ENCODE peak calls at places on chromosomes 16 and 17, in five cellular contexts. X is colonic mucosa, P is psoas muscle, N is HL-60, D is brain microvascular endothelial cell. A is an unnamed sample. For H3K27me3, the result is how much of the 10 kb centered on the place peaks cover.

GRCh38 chr16:60200161-60200560 is 1466.0 kb upstream of the GOT2 start:
- DNase-seq in N (no peak), P (no peak), X (no peak), D (no peak), A (no peak)

GRCh38 chr17:230371-230770 is 48.9 kb upstream of the DOC2B start:
- DNase-seq in D (no peak), N (no peak), P (no peak), X (no peak), A (peak)

GRCh38 chr17:43543300-43543699 is 2.8 kb downstream of the ETV4 start:
- DNase-seq in P (no peak), N (no peak), D (no peak), X (no peak), A (no peak)

GRCh38 chr17:18219016-18219415 is 6.4 kb upstream of the LLGL1 start:
- DNase-seq in D (peak), P (no peak), X (no peak), N (no peak), A (no peak)

GRCh38 chr17:38660097-38661026 is 14.4 kb downstream of the EPOP start:
- DNase-seq in N (peak), X (no peak), P (no peak), D (no peak), A (no peak)

GRCh38 chr16:84036982-84037425 is 5.6 kb downstream of the SLC38A8 start:
- DNase-seq in D (no peak), X (no peak), P (no peak), N (no peak), A (no peak)

GRCh38 chr17:19578545-19578944 is 44.9 kb downstream of the SLC47A1 start:
- DNase-seq in D (no peak), X (no peak), N (no peak), P (no peak), A (no peak)

GRCh38 chr17:73690581-73691135 is 46.4 kb upstream of the SDK2 start:
- DNase-seq in X (no peak), N (no peak), D (no peak), P (no peak), A (no peak)

GRCh38 chr17:72913315-72913714 is 179.2 kb downstream of the SLC39A11 start:
- DNase-seq in P (no peak), X (no peak), N (no peak), D (no peak), A (no peak)

GRCh38 chr17:82402865-82403264 is 15.3 kb upstream of the HEXD start:
- DNase-seq in N (no peak), P (no peak), X (no peak), D (no peak), A (no peak)

GRCh38 chr16:17276610-17277009 is 194.2 kb downstream of the XYLT1 start:
- DNase-seq in X (no peak), N (no peak), D (no peak), P (no peak), A (no peak)

GRCh38 chr16:1167276-1168107 is 14.6 kb downstream of the CACNA1H start:
- DNase-seq in X (no peak), P (no peak), N (no peak), D (no peak), A (no peak)
- H3K27me3 ChIP-seq in X (under half), P (under half), N (under half), D (under half), A (half or more)

GRCh38 chr16:86512860-86513470 is 2.6 kb downstream of the FOXF1 start:
- DNase-seq in P (no peak), N (no peak), X (no peak), D (no peak), A (no peak)
- H3K4me3 ChIP-seq in P (no peak), N (no peak), X (peak), D (peak), A (peak)

GRCh38 chr16:25691519-25692091 is at the start of gene HS3ST4:
- DNase-seq in D (no peak), P (no peak), N (no peak), X (no peak), A (no peak)

GRCh38 chr16:25692734-25693508 is 1.2 kb downstream of the HS3ST4 start:
- DNase-seq in X (no peak), N (no peak), D (no peak), P (no peak), A (no peak)

GRCh38 chr16:25693621-25694020 is 1.9 kb downstream of the HS3ST4 start:
- DNase-seq in P (no peak), X (no peak), N (no peak), D (no peak), A (no peak)

GRCh38 chr16:25690563-25691143 is 1.1 kb upstream of the HS3ST4 start:
- DNase-seq in D (no peak), X (no peak), P (no peak), N (no peak), A (no peak)

DNA sequence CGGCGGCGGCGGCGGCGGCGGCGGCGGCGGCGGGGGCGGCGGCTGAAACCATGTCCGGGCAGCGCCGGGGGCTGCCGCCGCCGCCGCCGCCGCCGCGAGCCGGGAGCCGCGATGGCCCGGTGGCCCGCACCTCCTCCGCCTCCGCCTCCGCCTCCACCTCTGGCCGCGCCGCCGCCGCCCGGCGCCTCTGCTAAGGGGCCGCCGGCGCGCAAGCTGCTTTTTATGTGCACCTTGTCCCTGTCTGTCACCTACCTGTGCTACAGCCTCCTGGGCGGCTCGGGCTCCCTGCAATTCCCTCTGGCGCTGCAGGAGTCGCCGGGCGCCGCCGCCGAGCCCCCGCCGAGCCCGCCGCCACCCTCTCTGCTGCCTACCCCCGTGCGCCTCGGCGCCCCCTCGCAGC is 548 bp downstream of the HS3ST4 start:
- DNase-seq in P (no peak), D (no peak), X (no peak), N (no peak), A (no peak)
- H3K27me3 ChIP-seq in P (under half), D (under half), X (under half), N (under half), A (half or more)

GRCh38 chr17:4901108-4901647 is 1.7 kb downstream of the CHRNE start:
- DNase-seq in D (no peak), X (no peak), P (no peak), N (no peak), A (no peak)
- H3K4me3 ChIP-seq in D (peak), X (no peak), P (peak), N (no peak), A (peak)